ENCODE peak calls at places on chromosomes 7 and 10, in five cellular contexts. N is fibroblast of the aortic adventitia, F is right cardiac atrium, B is astrocyte of the cerebellum, R is kidney epithelial cell. P is an unnamed sample.

GRCh38 chr10:128047991-128048826 is 78.0 kb downstream of the MKI67 start:
- DNase-seq in B (no peak), R (no peak), N (peak; percentile 19), F (no peak), P (peak; percentile 81)

GRCh38 chr10:125398270-125398669 is 237.9 kb upstream of the CTBP2 start:
- DNase-seq in R (no peak), F (no peak), B (no peak), N (no peak), P (no peak)

GRCh38 chr7:85749715-85750453 is 563.0 kb upstream of the SEMA3D start:
- DNase-seq in F (no peak), N (no peak), R (no peak), B (no peak), P (peak; percentile 14)

GRCh38 chr7:128450913-128451312 is 4.8 kb upstream of the HILPDA start:
- DNase-seq in R (no peak), N (no peak), B (no peak), F (no peak), P (no peak)

GRCh38 chr7:47458057-47458456 is 123.9 kb downstream of the TNS3 start:
- DNase-seq in F (peak; percentile 76), N (peak; percentile 85), B (no peak), R (peak; percentile 55), P (peak; percentile 89)

GRCh38 chr7:21996641-21997040 is 50.9 kb upstream of the CDCA7L start:
- DNase-seq in F (no peak), B (no peak), R (no peak), N (peak; percentile 6), P (peak; percentile 47)

GRCh38 chr7:106060394-106060920 is 51.7 kb downstream of the SYPL1 start:
- DNase-seq in B (no peak), N (no peak), R (no peak), F (no peak), P (no peak)

GRCh38 chr7:122717356-122718089 is 14.8 kb upstream of the RNF148 start:
- DNase-seq in F (no peak), R (no peak), N (no peak), B (no peak), P (no peak)

GRCh38 chr7:16770657-16771329 is 17.2 kb downstream of the TSPAN13 start:
- DNase-seq in N (no peak), B (no peak), F (no peak), R (no peak), P (peak; percentile 8)
- H3K4me3 ChIP-seq in N (no peak overlapping the region), B (no peak overlapping the region), F (no peak overlapping the region), R (no peak overlapping the region), P (no peak overlapping the region)

GRCh38 chr10:113015201-113015600 is 65.2 kb downstream of the TCF7L2 start:
- DNase-seq in B (no peak), N (no peak), F (no peak), R (no peak), P (no peak)
- H3K4me3 ChIP-seq in B (no peak overlapping the region), N (no peak overlapping the region), F (no peak overlapping the region), R (no peak overlapping the region), P (no peak overlapping the region)

GRCh38 chr7:63027075-63027474 is 971.6 kb upstream of the ZNF722 start:
- DNase-seq in N (no peak), R (no peak), F (no peak), B (no peak), P (no peak)

GRCh38 chr7:63024446-63024845 is 974.2 kb upstream of the ZNF722 start:
- DNase-seq in B (no peak), R (no peak), F (no peak), N (no peak), P (no peak)

GRCh38 chr7:63028376-63029206 is 970.1 kb upstream of the ZNF722 start:
- DNase-seq in B (no peak), F (no peak), N (no peak), R (no peak), P (no peak)

GRCh38 chr7:63023182-63023787 is 975.4 kb upstream of the ZNF722 start:
- DNase-seq in R (no peak), N (no peak), F (no peak), B (no peak), P (no peak)

GRCh38 chr7:63025815-63026214 is 972.8 kb upstream of the ZNF722 start:
- DNase-seq in R (no peak), B (no peak), F (no peak), N (no peak), P (no peak)
- H3K4me3 ChIP-seq in R (no peak overlapping the region), B (no peak overlapping the region), F (no peak overlapping the region), N (no peak overlapping the region), P (no peak overlapping the region)

GRCh38 chr7:157413881-157414701 is 77.3 kb downstream of the DNAJB6 start:
- DNase-seq in F (no peak), B (no peak), N (no peak), R (no peak), P (no peak)
- H3K4me3 ChIP-seq in F (no peak overlapping the region), B (no peak overlapping the region), N (no peak overlapping the region), R (no peak overlapping the region), P (no peak overlapping the region)

GRCh38 chr7:50149364-50149763 is 56.3 kb upstream of the ZPBP start:
- DNase-seq in R (no peak), N (no peak), F (no peak), B (no peak), P (no peak)

GRCh38 chr7:50147952-50148351 is 54.9 kb upstream of the ZPBP start:
- DNase-seq in N (no peak), R (no peak), F (no peak), B (no peak), P (no peak)

GRCh38 chr7:50153141-50153540 is 60.1 kb upstream of the ZPBP start:
- DNase-seq in F (no peak), B (no peak), N (no peak), R (no peak), P (no peak)

GRCh38 chr7:50152486-50152885 is 59.4 kb upstream of the ZPBP start:
- DNase-seq in F (no peak), B (no peak), N (no peak), R (no peak), P (no peak)

DNA sequence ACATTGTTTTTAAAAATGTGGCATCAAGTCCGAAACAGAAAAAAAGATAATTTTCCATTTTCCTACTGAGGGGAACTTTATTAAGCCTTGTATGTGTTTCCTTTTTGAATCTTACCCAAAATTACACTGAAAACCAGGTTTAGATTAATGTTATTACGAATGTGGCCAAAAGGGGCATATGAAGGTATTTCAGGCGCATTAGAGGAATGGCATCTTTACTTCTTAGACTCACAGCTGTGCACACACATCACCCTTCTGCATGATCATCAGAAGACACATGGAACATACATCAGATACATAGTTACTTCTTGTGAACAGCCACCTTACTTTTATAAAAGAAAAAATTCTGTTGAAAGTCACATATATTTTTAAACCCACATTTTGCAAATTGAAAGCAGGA is 58.6 kb upstream of the ZPBP start:
- DNase-seq in N (no peak), B (no peak), R (no peak), F (no peak), P (no peak)
- H3K4me3 ChIP-seq in N (no peak overlapping the region), B (no peak overlapping the region), R (no peak overlapping the region), F (no peak overlapping the region), P (no peak overlapping the region)

GRCh38 chr10:110861476-110861875 is 10.3 kb upstream of the PDCD4 start:
- DNase-seq in B (no peak), F (no peak), N (no peak), R (no peak), P (no peak)
- H3K4me3 ChIP-seq in B (no peak overlapping the region), F (no peak overlapping the region), N (no peak overlapping the region), R (no peak overlapping the region), P (no peak overlapping the region)

DNA sequence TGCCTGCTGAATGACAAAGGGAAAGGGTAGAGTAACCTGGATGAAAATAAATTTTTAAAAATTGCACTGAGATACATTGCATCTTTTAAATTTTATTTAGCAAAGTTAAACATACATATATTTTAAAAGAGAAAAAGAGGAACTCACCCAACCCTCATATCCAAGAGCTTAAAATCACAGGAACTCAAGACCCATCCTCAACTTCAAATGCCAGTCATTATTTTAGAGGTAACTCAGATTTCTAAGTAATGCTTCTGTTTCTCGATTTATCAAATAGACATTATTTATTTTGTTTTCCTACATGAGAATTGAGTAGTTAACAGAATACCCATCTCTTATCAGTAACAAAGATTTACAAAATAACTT is 32.4 kb upstream of the KMT2E start:
- DNase-seq in N (no peak), B (no peak), F (no peak), R (no peak), P (no peak)
- H3K4me3 ChIP-seq in N (no peak overlapping the region), B (no peak overlapping the region), F (no peak overlapping the region), R (no peak overlapping the region), P (no peak overlapping the region)

GRCh38 chr7:33310546-33310945 is 181.2 kb downstream of the BBS9 start:
- DNase-seq in N (no peak), R (no peak), B (no peak), F (no peak), P (no peak)
- H3K4me3 ChIP-seq in N (no peak overlapping the region), R (no peak overlapping the region), B (no peak overlapping the region), F (no peak overlapping the region), P (no peak overlapping the region)

GRCh38 chr7:151343516-151343915 is 1.9 kb downstream of the NUB1 start:
- DNase-seq in B (no peak), N (no peak), R (no peak), F (no peak), P (no peak)
- H3K4me3 ChIP-seq in B (no peak overlapping the region), N (no peak overlapping the region), R (no peak overlapping the region), F (no peak overlapping the region), P (no peak overlapping the region)

P was measured in choroid plexus epithelial cell.